ENCODE peak calls at places on chromosomes 13 and 19, in five cellular contexts. Q, R, E, D and I are unnamed samples.
A peak's percentile ranks its signal among the peaks of the same experiment; 100 is the strongest.

GRCh38 chr13:98142427-98143156 is at the start of gene FARP1:
- DNase-seq in D (peak; percentile 79), Q (peak; percentile 48), E (peak; percentile 89), R (peak; percentile 85), I (peak; percentile 79)

GRCh38 chr19:17001603-17002183 is 24.9 kb downstream of the CPAMD8 start:
- DNase-seq in R (no peak), Q (no peak), E (no peak), D (no peak), I (no peak)

GRCh38 chr19:12666305-12667048 is at the start of the genes MAN2B1 and WDR83:
- DNase-seq in Q (peak; percentile 52), R (peak; percentile 68), D (peak; percentile 75), E (peak; percentile 90), I (peak; percentile 85)

GRCh38 chr13:94157705-94158218 is 321.7 kb downstream of the DCT start:
- DNase-seq in D (no peak), Q (no peak), R (no peak), E (no peak), I (no peak)

GRCh38 chr19:41000310-41000737 is 9.2 kb downstream of the CYP2B6 start:
- DNase-seq in E (no peak), D (peak; percentile 1), Q (peak; percentile 23), R (no peak), I (peak; percentile 92)

GRCh38 chr13:44854264-44855060 is 134.8 kb downstream of the NUFIP1 start:
- DNase-seq in R (peak; percentile 71), E (no peak), D (no peak), Q (no peak), I (no peak)

GRCh38 chr19:42363614-42364346 is 26.3 kb downstream of the CNFN start:
- DNase-seq in R (no peak), D (no peak), E (no peak), Q (no peak), I (no peak)

GRCh38 chr19:1592023-1592754 is 476 bp downstream of the MBD3 start:
- DNase-seq in R (peak; percentile 85), E (peak; percentile 89), Q (peak; percentile 65), D (peak; percentile 89), I (peak; percentile 81)

GRCh38 chr19:46967578-46968018 is 52.0 kb upstream of the NPAS1 start:
- DNase-seq in E (no peak), Q (no peak), R (no peak), D (no peak), I (no peak)

GRCh38 chr19:51144482-51145045 is 2.5 kb downstream of the SIGLEC7 start:
- DNase-seq in R (no peak), Q (no peak), E (peak; percentile 38), D (no peak), I (no peak)

GRCh38 chr19:34452671-34453253 is 24.6 kb downstream of the UBA2 start:
- DNase-seq in D (peak; percentile 54), E (no peak), Q (no peak), R (no peak), I (no peak)